ENCODE peak calls at places on chromosome 16, in nine cellular contexts. W is left ventricle myocardium superior, F is PC-3, C is psoas muscle, K is activated T-helper 1 cell treated with Interleukin-2 at 50 U/mL for 16 hours, Z is nephron progenitor cell, Y is Ammon's horn, V is mesenchymal stem cell, M is NCI-H187. U is an unnamed sample.

GRCh38 chr16:27316038-27316680 is 2.4 kb downstream of the IL4R start:
- DNase-seq in V (no peak), K (no peak), F (no peak), Z (no peak), C (no peak), M (no peak), Y (no peak), W (no peak), U (no peak)

GRCh38 chr16:88298882-88299745 is 83.6 kb upstream of the ZNF469 start:
- DNase-seq in C (peak; percentile 38), V (peak; percentile 41), F (peak; percentile 28), K (no peak), W (peak; percentile 15), Y (no peak), Z (no peak), M (no peak), U (no peak)

GRCh38 chr16:29775742-29776408 is 2.2 kb upstream of the ZG16 start:
- DNase-seq in Y (no peak), M (no peak), C (no peak), Z (no peak), F (peak; percentile 52), V (peak; percentile 32), W (no peak), K (no peak), U (no peak)

GRCh38 chr16:35525979-35526590 is 2066.7 kb downstream of the TP53TG3F start:
- DNase-seq in K (no peak), M (no peak), W (no peak), F (no peak), V (no peak), C (no peak), Y (no peak), Z (no peak), U (no peak)

GRCh38 chr16:22141746-22142145 is 20.6 kb upstream of the SDR42E2 start:
- DNase-seq in W (no peak), Z (no peak), K (no peak), C (no peak), F (peak; percentile 30), M (no peak), V (peak; percentile 19), Y (no peak), U (no peak)

GRCh38 chr16:19520861-19521331 is 1.0 kb downstream of the GDE1 start:
- DNase-seq in Y (no peak), K (no peak), W (no peak), Z (no peak), M (no peak), F (peak; percentile 67), C (no peak), V (peak; percentile 52), U (no peak)

GRCh38 chr16:62625291-62625690 is 589.1 kb upstream of the CDH8 start:
- DNase-seq in V (no peak), K (no peak), W (no peak), M (no peak), Y (no peak), Z (no peak), C (no peak), F (no peak), U (no peak)

GRCh38 chr16:76459111-76459510 is 181.9 kb downstream of the CNTNAP4 start:
- DNase-seq in M (no peak), V (no peak), F (no peak), Y (no peak), K (no peak), W (no peak), Z (no peak), C (no peak), U (no peak)

GRCh38 chr16:83701494-83701893 is 106.3 kb upstream of the HSBP1 start:
- DNase-seq in Z (peak; percentile 94), F (peak; percentile 41), K (no peak), C (no peak), W (peak; percentile 57), M (no peak), V (peak; percentile 47), Y (no peak), U (no peak)

GRCh38 chr16:67648088-67648763 is 3.3 kb downstream of the CARMIL2 start:
- DNase-seq in M (no peak), V (no peak), Y (no peak), K (no peak), C (no peak), Z (no peak), W (no peak), F (no peak), U (no peak)

GRCh38 chr16:24041834-24042631 is 206.2 kb downstream of the PRKCB start:
- DNase-seq in K (peak; percentile 54), F (peak; percentile 71), W (peak; percentile 67), M (peak; percentile 18), Z (peak; percentile 83), C (no peak), Y (peak; percentile 77), V (peak; percentile 11), U (peak; percentile 68)

GRCh38 chr16:82118749-82119148 is 51.3 kb downstream of the MPHOSPH6 start:
- DNase-seq in F (no peak), K (no peak), M (no peak), C (no peak), V (no peak), W (no peak), Y (no peak), Z (no peak), U (no peak)

GRCh38 chr16:3122926-3123570 is 10.7 kb downstream of the ZNF205 start:
- DNase-seq in C (no peak), Z (no peak), F (no peak), K (no peak), M (no peak), W (no peak), Y (no peak), V (no peak), U (no peak)

GRCh38 chr16:84788968-84789371 is 30.8 kb upstream of the CRISPLD2 start:
- DNase-seq in Y (no peak), F (no peak), C (no peak), V (no peak), K (no peak), M (no peak), W (no peak), Z (no peak), U (no peak)

GRCh38 chr16:7423436-7423941 is 90.8 kb downstream of the RBFOX1 start:
- DNase-seq in V (no peak), Z (no peak), F (no peak), M (no peak), C (no peak), Y (no peak), K (no peak), W (no peak), U (no peak)

GRCh38 chr16:60304725-60305124 is 1570.6 kb upstream of the GOT2 start:
- DNase-seq in K (no peak), M (no peak), Y (no peak), C (no peak), F (no peak), V (no peak), W (no peak), Z (no peak), U (no peak)

GRCh38 chr16:30926937-30927788 is 3.8 kb downstream of the FBXL19 start:
- DNase-seq in Y (no peak), W (no peak), K (no peak), F (no peak), V (no peak), Z (no peak), C (no peak), M (no peak), U (no peak)

GRCh38 chr16:66832661-66833305 is 2.0 kb upstream of the NAE1 start:
- DNase-seq in K (no peak), Z (no peak), C (no peak), V (no peak), M (no peak), F (peak; percentile 29), W (no peak), Y (no peak), U (no peak)

GRCh38 chr16:84925092-84925772 is 86.1 kb downstream of the ZDHHC7 start:
- DNase-seq in K (peak; percentile 42), W (peak; percentile 83), M (no peak), F (peak; percentile 55), Y (peak; percentile 43), C (peak; percentile 89), V (no peak), Z (peak; percentile 54), U (peak; percentile 64)

U was measured in CD4-positive, alpha-beta T cell.